ENCODE peak calls at places on chromosomes 7 and 10, in six cellular contexts. B is heart right ventricle, J is astrocyte of the cerebellum, I is GM06990, Q is lung, E is coronary artery. A is an unnamed sample.

GRCh38 chr10:43931308-43931930 is 282.7 kb upstream of the ZNF32 start:
- DNase-seq in B (no peak), J (no peak), I (no peak), Q (no peak), E (no peak), A (no peak)

GRCh38 chr10:99234067-99234738 is 1.4 kb downstream of the HPSE2 start:
- DNase-seq in B (peak), J (peak), I (peak), Q (peak), E (no peak), A (peak)

GRCh38 chr7:81584667-81585066 is 185.2 kb downstream of the HGF start:
- DNase-seq in B (no peak), J (no peak), I (no peak), Q (no peak), E (no peak), A (no peak)

GRCh38 chr10:119222531-119222930 is 15.2 kb downstream of the GRK5 start:
- DNase-seq in B (no peak), J (no peak), I (no peak), Q (no peak), E (no peak), A (no peak)

GRCh38 chr7:141339603-141340002 is 211.6 kb upstream of the AGK start:
- DNase-seq in B (no peak), J (no peak), I (no peak), Q (no peak), E (no peak), A (no peak)

GRCh38 chr7:99224263-99224947 is 16.5 kb upstream of the KPNA7 start:
- DNase-seq in B (no peak), J (no peak), I (no peak), Q (no peak), E (peak), A (no peak)

GRCh38 chr7:73872056-73872908 is 11.3 kb downstream of the TMEM270 start:
- DNase-seq in B (no peak), J (no peak), I (no peak), Q (no peak), E (no peak), A (no peak)

GRCh38 chr7:29336851-29337627 is 142.5 kb downstream of the CHN2 start:
- DNase-seq in B (no peak), J (no peak), I (no peak), Q (no peak), E (no peak), A (no peak)

GRCh38 chr7:75625868-75626267 is 112.9 kb downstream of the HIP1 start:
- DNase-seq in B (no peak), J (no peak), I (no peak), Q (no peak), E (no peak), A (no peak)

GRCh38 chr10:44102726-44103255 is 282.1 kb downstream of the CXCL12 start:
- DNase-seq in B (no peak), J (no peak), I (no peak), Q (no peak), E (no peak), A (no peak)

GRCh38 chr7:2764621-2765020 is 76.6 kb downstream of the AMZ1 start:
- DNase-seq in B (no peak), J (no peak), I (no peak), Q (no peak), E (no peak), A (no peak)

GRCh38 chr10:36681751-36682633 is 443.4 kb upstream of the ANKRD30A start:
- DNase-seq in B (no peak), J (no peak), I (no peak), Q (no peak), E (no peak), A (no peak)

GRCh38 chr7:20542594-20542993 is 72.9 kb upstream of the ABCB5 start:
- DNase-seq in B (peak), J (no peak), I (no peak), Q (no peak), E (no peak), A (no peak)

GRCh38 chr10:42980553-42981357 is 96.1 kb upstream of the RET start:
- DNase-seq in B (no peak), J (no peak), I (no peak), Q (no peak), E (peak), A (no peak)

GRCh38 chr7:145050415-145050814 is 214.6 kb upstream of the TPK1 start:
- DNase-seq in B (no peak), J (no peak), I (no peak), Q (no peak), E (no peak), A (no peak)

GRCh38 chr7:1232103-1232466 is 587 bp upstream of the UNCX start:
- DNase-seq in B (no peak), J (no peak), I (no peak), Q (no peak), E (no peak), A (no peak)

GRCh38 chr7:50142421-50143113 is 49.5 kb upstream of the ZPBP start:
- DNase-seq in B (peak), J (peak), I (no peak), Q (no peak), E (no peak), A (no peak)

GRCh38 chr7:81013036-81013435 is 94.2 kb upstream of the SEMA3C start:
- DNase-seq in B (no peak), J (peak), I (no peak), Q (no peak), E (no peak), A (no peak)

GRCh38 chr10:62008196-62008595 is 106.7 kb downstream of the ARID5B start:
- DNase-seq in B (no peak), J (no peak), I (no peak), Q (no peak), E (no peak), A (no peak)

GRCh38 chr10:35848412-35848811 is 206.3 kb upstream of the FZD8 start:
- DNase-seq in B (no peak), J (no peak), I (no peak), Q (no peak), E (no peak), A (no peak)

GRCh38 chr7:2209146-2209960 is 23.4 kb downstream of the MAD1L1 start:
- DNase-seq in B (peak), J (peak), I (peak), Q (peak), E (no peak), A (peak)

GRCh38 chr10:5446390-5446926 is 34.1 kb downstream of the NET1 start:
- DNase-seq in B (peak), J (peak), I (peak), Q (peak), E (peak), A (peak)

GRCh38 chr7:72476608-72477305 is 64.6 kb upstream of the CALN1 start:
- DNase-seq in B (no peak), J (no peak), I (no peak), Q (no peak), E (no peak), A (no peak)

GRCh38 chr10:118865998-118866778 is 111.4 kb upstream of the CACUL1 start:
- DNase-seq in B (no peak), J (no peak), I (no peak), Q (no peak), E (no peak), A (no peak)

GRCh38 chr7:49775065-49775948 is 1.9 kb downstream of the VWC2 start:
- DNase-seq in B (no peak), J (no peak), I (no peak), Q (no peak), E (no peak), A (peak)

GRCh38 chr7:104096683-104097082 is 107.2 kb upstream of the RELN start:
- DNase-seq in B (no peak), J (no peak), I (no peak), Q (no peak), E (no peak), A (no peak)

GRCh38 chr10:129231821-129232220 is 235.2 kb upstream of the MGMT start:
- DNase-seq in B (no peak), J (no peak), I (no peak), Q (no peak), E (no peak), A (no peak)

GRCh38 chr7:130387628-130388403 is 7.5 kb downstream of the CPA1 start:
- DNase-seq in B (no peak), J (peak), I (no peak), Q (no peak), E (peak), A (no peak)

GRCh38 chr10:124197301-124198148 is 104.1 kb upstream of the CHST15 start:
- DNase-seq in B (peak), J (no peak), I (no peak), Q (no peak), E (peak), A (no peak)

GRCh38 chr10:63494951-63495350 is 26.2 kb upstream of the REEP3 start:
- DNase-seq in B (no peak), J (no peak), I (no peak), Q (no peak), E (no peak), A (no peak)

GRCh38 chr7:37416739-37417474 is 31.8 kb downstream of the ELMO1 start:
- DNase-seq in B (no peak), J (no peak), I (no peak), Q (no peak), E (no peak), A (no peak)

GRCh38 chr10:5888843-5889623 is 660 bp downstream of the ANKRD16 start:
- DNase-seq in B (no peak), J (no peak), I (peak), Q (peak), E (no peak), A (peak)

GRCh38 chr7:20778063-20778721 is 8.5 kb downstream of the SP8 start:
- DNase-seq in B (no peak), J (no peak), I (peak), Q (no peak), E (no peak), A (peak)

GRCh38 chr10:48517911-48518321 is 87.0 kb downstream of the ARHGAP22 start:
- DNase-seq in B (no peak), J (no peak), I (no peak), Q (no peak), E (peak), A (no peak)

GRCh38 chr7:103689262-103689661 is 243.3 kb upstream of the SLC26A5 start:
- DNase-seq in B (no peak), J (no peak), I (no peak), Q (no peak), E (no peak), A (no peak)

GRCh38 chr10:52949899-52950298 is 177.3 kb upstream of the MBL2 start:
- DNase-seq in B (no peak), J (no peak), I (no peak), Q (no peak), E (no peak), A (no peak)
- TF ChIP-seq CTCF in B (no peak), J (no peak), I (peak), Q (no peak), E (no peak), A (no peak)

GRCh38 chr10:66457629-66458028 is 468.2 kb upstream of the LRRTM3 start:
- DNase-seq in B (no peak), J (no peak), I (no peak), Q (no peak), E (no peak), A (no peak)

GRCh38 chr10:66455304-66455703 is 470.5 kb upstream of the LRRTM3 start:
- DNase-seq in B (no peak), J (no peak), I (no peak), Q (no peak), E (no peak), A (no peak)
- TF ChIP-seq CTCF in B (no peak), J (no peak), I (no peak), Q (no peak), E (no peak), A (no peak)

DNA sequence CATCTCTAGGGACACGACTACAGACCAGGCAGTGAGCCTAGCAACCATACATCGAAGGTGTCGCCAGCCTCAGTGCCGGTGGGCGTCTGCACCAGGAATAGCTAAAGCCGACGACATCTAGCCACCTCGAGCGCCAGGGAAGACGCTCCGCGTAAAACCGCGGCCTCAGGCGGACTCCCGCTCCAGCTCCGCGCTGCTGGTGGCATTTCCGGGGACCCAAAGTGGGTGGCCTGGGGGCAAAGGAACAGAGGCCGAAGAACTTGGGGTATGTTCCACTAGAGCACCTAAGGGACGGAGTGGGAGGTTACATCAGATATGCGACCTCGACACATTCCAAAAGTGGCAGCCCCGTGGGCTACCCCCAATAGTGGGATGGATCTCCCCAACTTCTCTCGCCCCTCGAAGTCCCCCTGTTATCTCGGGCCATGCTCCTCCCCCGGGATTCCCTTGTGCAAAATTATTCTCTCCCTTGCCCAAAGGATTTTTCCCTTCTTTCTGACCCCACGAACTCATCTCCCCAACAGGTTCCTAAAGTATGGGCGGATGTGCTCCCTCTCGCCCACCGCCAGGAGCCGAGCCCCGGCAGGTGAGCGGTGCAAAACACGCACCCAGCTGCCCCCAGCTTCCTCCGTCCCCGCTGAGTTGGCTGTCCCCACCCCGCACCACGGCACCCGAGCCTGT is 1.2 kb downstream of the KCNMA1 start:
- DNase-seq in B (no peak), J (no peak), I (no peak), Q (no peak), E (no peak), A (no peak)
- TF ChIP-seq CTCF in B (no peak), J (peak), I (no peak), Q (no peak), E (no peak), A (no peak)

GRCh38 chr7:36115448-36116321 is 37.4 kb upstream of the EEPD1 start:
- DNase-seq in B (peak), J (peak), I (peak), Q (peak), E (peak), A (peak)
- TF ChIP-seq CTCF in B (no peak), J (no peak), I (no peak), Q (no peak), E (no peak), A (no peak)

GRCh38 chr10:97868134-97868685 is 18.6 kb downstream of the GOLGA7B start:
- DNase-seq in B (no peak), J (no peak), I (no peak), Q (no peak), E (no peak), A (no peak)
- TF ChIP-seq CTCF in B (no peak), J (no peak), I (no peak), Q (no peak), E (no peak), A (no peak)

DNA sequence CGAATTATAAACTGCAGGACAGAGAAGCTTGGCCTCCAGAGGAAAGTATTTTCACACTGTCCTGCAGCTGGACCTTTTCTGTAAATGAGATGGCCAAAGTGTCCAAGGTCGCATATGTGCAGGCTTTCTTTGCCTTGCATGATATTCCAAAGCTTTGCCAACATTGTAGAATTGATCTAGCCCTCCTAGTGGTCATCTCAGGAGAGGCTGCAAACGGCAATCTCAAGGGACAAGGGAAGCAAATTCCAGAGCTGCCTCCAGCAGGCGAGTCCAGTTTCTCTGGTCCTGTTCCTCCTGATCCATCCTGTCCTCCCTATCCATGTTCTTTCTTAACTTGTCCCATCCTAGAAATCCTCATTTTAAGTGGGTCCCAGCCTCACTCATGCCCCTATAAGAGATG is 373.4 kb upstream of the PCDH15 start:
- DNase-seq in B (no peak), J (no peak), I (no peak), Q (no peak), E (no peak), A (no peak)
- TF ChIP-seq CTCF in B (no peak), J (no peak), I (no peak), Q (no peak), E (no peak), A (no peak)

GRCh38 chr10:110872145-110872983 is 636 bp downstream of the PDCD4 start:
- DNase-seq in B (peak), J (no peak), I (peak), Q (peak), E (peak), A (peak)
- TF ChIP-seq CTCF in B (peak), J (peak), I (peak), Q (no peak), E (no peak), A (no peak)

A was measured in GM20000.